ENCODE peak calls at places on chromosomes 7 and 10, in ten cellular contexts. M is cardiac muscle cell; U is GM12878; E is psoas muscle; O is kidney; D is heart left ventricle; P is aorta; K is sigmoid colon; N is CD4-positive, alpha-beta memory T cell; Z is stomach. W is an unnamed sample.

GRCh38 chr10:112986791-112987190 is 36.7 kb downstream of the TCF7L2 start:
- DNase-seq in N (no peak), P (no peak), Z (no peak), O (no peak), K (no peak), D (no peak), U (no peak), E (no peak), M (no peak), W (no peak)

GRCh38 chr7:128104109-128104742 is 73.0 kb upstream of the LRRC4 start:
- DNase-seq in N (peak), O (no peak), P (peak), E (peak), Z (no peak), M (no peak), K (no peak), U (no peak), D (peak), W (no peak)

GRCh38 chr10:34205452-34205851 is 609.6 kb downstream of the PARD3 start:
- DNase-seq in K (no peak), O (no peak), D (no peak), Z (no peak), E (no peak), N (no peak), P (no peak), M (no peak), U (no peak), W (no peak)

GRCh38 chr10:81251457-81252115 is 623.4 kb upstream of the NRG3 start:
- DNase-seq in D (no peak), E (no peak), K (no peak), N (no peak), U (no peak), M (no peak), O (no peak), Z (no peak), P (no peak), W (no peak)

GRCh38 chr10:103197177-103197576 is 4.1 kb upstream of the NT5C2 start:
- DNase-seq in D (peak), N (no peak), K (peak), P (no peak), E (peak), Z (peak), M (no peak), O (no peak), U (no peak), W (peak)

GRCh38 chr7:153061913-153062528 is 302.5 kb downstream of the ACTR3B start:
- DNase-seq in M (peak), E (no peak), D (no peak), Z (no peak), U (no peak), K (no peak), P (no peak), N (no peak), O (no peak), W (no peak)

GRCh38 chr7:101420436-101420835 is 57.8 kb downstream of the COL26A1 start:
- DNase-seq in Z (no peak), P (no peak), O (no peak), E (no peak), M (no peak), D (no peak), U (no peak), K (no peak), N (no peak), W (no peak)

GRCh38 chr10:72462261-72462660 is 107.5 kb upstream of the DNAJB12 start:
- DNase-seq in E (no peak), P (no peak), O (no peak), Z (no peak), N (no peak), M (no peak), U (no peak), D (no peak), K (no peak), W (no peak)

GRCh38 chr10:49269523-49269922 is 29.4 kb upstream of the C10orf71 start:
- DNase-seq in Z (no peak), K (no peak), P (no peak), D (no peak), E (no peak), M (no peak), U (no peak), N (no peak), O (no peak), W (no peak)

GRCh38 chr10:34200355-34200901 is 614.7 kb downstream of the PARD3 start:
- DNase-seq in O (no peak), Z (no peak), U (no peak), K (no peak), M (no peak), N (no peak), D (no peak), E (no peak), P (no peak), W (no peak)

GRCh38 chr10:119680050-119680449 is 28.9 kb downstream of the BAG3 start:
- DNase-seq in N (no peak), K (no peak), D (no peak), E (peak), P (no peak), M (no peak), O (no peak), U (no peak), Z (no peak), W (peak)

GRCh38 chr7:618539-619355 is 99.1 kb upstream of the PDGFA start:
- DNase-seq in P (peak), O (peak), E (peak), K (no peak), M (no peak), Z (peak), U (no peak), N (peak), D (no peak), W (no peak)

GRCh38 chr7:143345428-143345900 is 17.0 kb downstream of the FAM131B start:
- DNase-seq in K (no peak), N (peak), O (peak), M (peak), D (peak), Z (peak), P (peak), U (no peak), E (peak), W (peak)

GRCh38 chr7:127650842-127651555 is 995 bp upstream of the SND1 start:
- DNase-seq in U (no peak), M (no peak), D (no peak), E (no peak), O (no peak), P (no peak), K (peak), N (no peak), Z (no peak), W (no peak)

GRCh38 chr10:43377393-43377883 is 6.0 kb downstream of the FXYD4 start:
- DNase-seq in U (no peak), N (no peak), P (peak), Z (peak), K (peak), M (no peak), E (no peak), D (no peak), O (peak), W (no peak)

GRCh38 chr10:47366056-47366631 is 17.9 kb downstream of the ZNF488 start:
- DNase-seq in N (no peak), K (no peak), U (no peak), Z (peak), E (peak), M (no peak), O (peak), P (peak), D (no peak), W (no peak)

GRCh38 chr7:136555933-136556332 is 312.5 kb upstream of the CHRM2 start:
- DNase-seq in N (no peak), M (peak), E (no peak), D (no peak), U (no peak), P (no peak), Z (no peak), O (no peak), K (no peak), W (no peak)

GRCh38 chr7:124263232-124263827 is 230.5 kb upstream of the TMEM229A start:
- DNase-seq in Z (no peak), E (no peak), O (no peak), M (no peak), K (no peak), N (no peak), P (no peak), D (no peak), U (peak), W (peak)

GRCh38 chr7:101021703-101022102 is 1.8 kb downstream of the MUC17 start:
- DNase-seq in N (no peak), D (peak), P (no peak), K (no peak), U (no peak), M (no peak), E (peak), O (peak), Z (no peak), W (no peak)

GRCh38 chr7:135094472-135095237 is 53.2 kb upstream of the TMEM140 start:
- DNase-seq in U (no peak), M (no peak), N (no peak), E (no peak), P (no peak), Z (no peak), D (no peak), K (no peak), O (no peak), W (no peak)

GRCh38 chr7:48074231-48074654 is 14.8 kb upstream of the UPP1 start:
- DNase-seq in N (no peak), O (no peak), Z (no peak), P (no peak), M (no peak), U (no peak), D (no peak), E (no peak), K (no peak), W (no peak)

GRCh38 chr7:44489955-44490350 is 505 bp downstream of the NUDCD3 start:
- DNase-seq in M (no peak), E (no peak), Z (peak), N (no peak), O (no peak), D (no peak), K (no peak), P (no peak), U (no peak), W (no peak)

GRCh38 chr10:121157998-121158397 is 306.8 kb downstream of the WDR11 start:
- DNase-seq in M (no peak), K (no peak), E (no peak), Z (peak), U (no peak), P (no peak), N (no peak), O (no peak), D (peak), W (peak)

GRCh38 chr7:103996639-103997038 is 7.2 kb upstream of the RELN start:
- DNase-seq in D (no peak), K (no peak), P (no peak), M (no peak), N (no peak), O (no peak), Z (no peak), U (no peak), E (no peak), W (no peak)

GRCh38 chr7:74587435-74588126 is 69.9 kb upstream of the GTF2I start:
- DNase-seq in K (peak), Z (peak), N (no peak), E (peak), D (peak), U (peak), M (peak), P (peak), O (peak), W (peak)

GRCh38 chr7:1950623-1951523 is 280.8 kb downstream of the ELFN1 start:
- DNase-seq in K (no peak), O (peak), M (no peak), N (no peak), P (peak), U (no peak), E (peak), Z (no peak), D (peak), W (no peak)

DNA sequence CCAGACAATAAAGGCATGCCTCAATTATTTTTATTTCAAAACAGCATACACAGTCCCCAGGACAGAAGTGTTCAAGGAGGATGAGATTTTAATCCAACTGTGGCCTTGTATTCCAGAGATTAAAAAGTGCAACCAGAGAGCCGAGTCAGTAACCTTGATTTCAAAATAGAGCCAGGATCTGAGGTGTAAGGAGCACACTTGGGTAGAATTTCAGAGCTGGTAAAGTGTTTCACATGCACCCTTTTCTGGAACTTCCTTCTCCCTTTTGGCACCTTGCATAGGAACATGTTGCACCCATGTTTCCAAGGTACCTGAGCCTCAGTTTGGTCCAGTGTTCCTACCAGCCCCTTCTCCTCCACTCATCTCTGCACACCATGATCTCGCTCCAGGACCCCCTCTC is 225.1 kb downstream of the TRIL start:
- DNase-seq in D (no peak), N (no peak), Z (no peak), U (no peak), E (no peak), K (no peak), P (no peak), M (no peak), O (no peak), W (no peak)
- H3K27ac ChIP-seq in D (no peak), N (no peak), Z (no peak), U (no peak), E (no peak), K (peak), P (no peak), M (no peak), O (no peak), W (no peak)

DNA sequence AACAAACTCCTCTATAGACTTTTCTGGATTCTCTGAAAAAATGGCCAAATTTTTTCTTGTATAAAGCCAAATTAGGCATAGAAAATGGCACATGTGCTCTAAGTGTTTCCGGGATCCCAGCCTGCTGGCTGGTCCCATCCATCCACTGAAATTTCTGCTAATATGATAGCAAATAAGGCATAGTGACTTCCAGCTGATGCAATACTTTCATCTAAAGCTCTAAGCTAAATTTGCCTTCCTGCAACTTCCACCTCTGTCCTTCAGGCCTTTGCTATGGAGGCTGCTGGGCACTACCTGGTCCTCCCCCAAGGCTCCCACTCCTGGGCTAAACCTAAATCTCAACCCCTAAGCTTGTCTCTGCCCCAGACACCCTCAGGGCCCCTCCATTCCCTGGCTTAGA is 20.5 kb downstream of the MYH16 start:
- DNase-seq in Z (no peak), U (no peak), N (no peak), P (no peak), K (no peak), O (no peak), E (no peak), D (no peak), M (no peak), W (no peak)
- H3K27ac ChIP-seq in Z (no peak), U (no peak), N (no peak), P (no peak), K (no peak), O (no peak), E (no peak), D (no peak), M (no peak), W (no peak)

GRCh38 chr7:5767066-5767465 is 14.4 kb downstream of the RNF216 start:
- DNase-seq in E (no peak), P (no peak), D (no peak), K (no peak), N (no peak), M (no peak), Z (no peak), U (no peak), O (no peak), W (no peak)

GRCh38 chr7:5769571-5769970 is 11.9 kb downstream of the RNF216 start:
- DNase-seq in U (no peak), O (no peak), E (no peak), N (no peak), P (no peak), Z (no peak), M (no peak), D (no peak), K (no peak), W (no peak)

DNA sequence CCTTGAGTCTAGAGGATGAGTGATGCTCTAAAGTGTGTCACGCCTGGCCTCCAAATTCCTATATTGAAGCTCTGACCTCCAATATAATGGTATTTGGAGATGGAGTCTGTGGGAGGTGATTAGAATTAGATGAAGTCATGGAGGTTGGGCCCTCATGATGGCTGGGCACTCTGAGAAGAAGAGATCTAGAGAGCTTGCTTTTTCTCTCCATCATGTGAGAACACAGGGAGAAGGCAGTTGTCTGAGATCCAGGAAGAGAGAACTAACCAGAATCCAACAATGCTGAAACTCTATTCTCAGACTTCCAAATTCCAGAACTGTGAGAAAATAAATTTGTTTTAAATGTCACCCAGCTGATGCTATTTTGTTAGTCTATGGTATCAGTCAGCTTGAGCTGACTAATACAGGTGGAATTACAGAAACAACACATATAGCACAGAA is 15.1 kb downstream of the RNF216 start:
- DNase-seq in O (no peak), Z (no peak), M (no peak), E (no peak), P (no peak), D (no peak), U (no peak), N (no peak), K (no peak), W (peak)
- H3K27ac ChIP-seq in O (no peak), Z (no peak), M (no peak), E (no peak), P (peak), D (no peak), U (no peak), N (no peak), K (peak), W (no peak)

GRCh38 chr10:69415049-69415448 is 1.7 kb downstream of the TACR2 start:
- DNase-seq in O (no peak), E (peak), P (peak), D (no peak), U (no peak), M (no peak), Z (no peak), K (no peak), N (no peak), W (no peak)
- H3K27ac ChIP-seq in O (no peak), E (no peak), P (no peak), D (no peak), U (no peak), M (no peak), Z (no peak), K (peak), N (no peak), W (no peak)

DNA sequence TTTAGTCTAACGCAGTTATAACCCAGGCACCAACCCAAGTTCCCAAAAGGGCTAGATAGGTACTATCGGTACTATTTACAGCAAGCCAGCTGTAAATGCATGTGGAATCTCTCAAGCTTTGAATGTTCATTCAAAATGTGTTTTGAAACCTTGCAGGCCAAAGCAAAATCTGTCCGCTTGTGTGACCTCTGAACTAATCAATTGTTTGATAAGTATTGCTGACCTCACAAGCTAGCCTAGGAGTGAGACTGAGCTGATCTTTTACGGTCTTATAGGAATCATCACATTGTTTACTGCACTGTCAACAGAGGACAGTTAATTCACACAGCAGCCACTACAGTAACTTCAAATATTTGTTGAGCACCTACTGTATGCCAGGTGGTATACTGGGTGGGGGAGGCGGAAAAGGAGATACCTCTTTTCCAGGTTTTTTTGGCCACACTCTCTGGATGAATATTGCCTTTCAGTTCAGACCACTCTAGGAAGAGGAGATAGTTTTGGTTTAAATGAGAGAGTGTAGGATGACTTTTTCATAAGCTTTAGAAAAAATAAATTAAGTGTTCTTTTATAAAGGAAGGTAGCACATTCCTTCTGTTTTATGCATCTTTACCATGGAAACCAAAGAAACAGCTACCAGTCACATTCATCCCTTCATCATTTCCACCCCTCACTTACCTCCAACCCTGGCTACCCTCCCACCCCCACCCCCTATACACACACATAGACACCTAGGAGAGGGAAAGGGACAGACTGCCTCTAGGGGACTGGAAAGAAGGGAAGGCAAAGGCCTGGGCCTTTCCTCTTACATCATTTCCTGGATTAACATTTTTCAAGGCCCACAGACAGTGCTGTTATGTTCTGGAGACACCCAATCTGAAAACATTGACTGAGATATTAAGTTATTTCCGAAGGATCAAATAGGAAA is 2.4 kb downstream of the PAPSS2 start:
- DNase-seq in P (no peak), K (no peak), N (no peak), D (no peak), O (no peak), M (no peak), E (no peak), U (no peak), Z (no peak), W (no peak)
- H3K27ac ChIP-seq in P (no peak), K (no peak), N (no peak), D (no peak), O (no peak), M (no peak), E (no peak), U (no peak), Z (no peak), W (no peak)

GRCh38 chr7:76076995-76077394 is 29.1 kb downstream of the MDH2 start:
- DNase-seq in K (no peak), P (no peak), D (no peak), M (no peak), Z (no peak), E (no peak), O (no peak), U (no peak), N (no peak), W (no peak)
- H3K27ac ChIP-seq in K (no peak), P (no peak), D (no peak), M (no peak), Z (no peak), E (no peak), O (no peak), U (no peak), N (no peak), W (no peak)

GRCh38 chr7:140674356-140674800 is 1.6 kb downstream of the ADCK2 start:
- DNase-seq in O (no peak), U (no peak), M (no peak), K (peak), P (peak), N (no peak), E (no peak), D (no peak), Z (peak), W (no peak)
- H3K27ac ChIP-seq in O (no peak), U (no peak), M (no peak), K (peak), P (no peak), N (no peak), E (no peak), D (no peak), Z (no peak), W (no peak)

GRCh38 chr7:80665526-80665925 is 27.1 kb downstream of the CD36 start:
- DNase-seq in N (no peak), U (no peak), K (no peak), E (no peak), M (no peak), Z (no peak), P (no peak), O (no peak), D (no peak), W (peak)
- H3K27ac ChIP-seq in N (no peak), U (no peak), K (no peak), E (no peak), M (no peak), Z (no peak), P (no peak), O (no peak), D (no peak), W (no peak)

GRCh38 chr10:128058106-128058745 is 68.0 kb downstream of the MKI67 start:
- DNase-seq in Z (no peak), E (no peak), N (no peak), D (peak), O (peak), U (no peak), M (no peak), K (no peak), P (peak), W (no peak)
- H3K27ac ChIP-seq in Z (no peak), E (no peak), N (no peak), D (no peak), O (no peak), U (no peak), M (no peak), K (no peak), P (no peak), W (no peak)

GRCh38 chr7:139370943-139371313 is 11.2 kb downstream of the LUC7L2 start:
- DNase-seq in P (no peak), O (no peak), K (no peak), U (no peak), D (no peak), M (no peak), E (no peak), N (no peak), Z (no peak), W (no peak)
- H3K27ac ChIP-seq in P (no peak), O (no peak), K (no peak), U (no peak), D (no peak), M (peak), E (no peak), N (no peak), Z (no peak), W (no peak)